ENCODE peak calls at places on chromosomes 13 and 19, in nine cellular contexts. K is GM23338, R is HFF-Myc, G is fibroblast of lung, H is heart right ventricle, M is right lobe of liver, J is tibial nerve, U is pancreas, V is BE2C. Z is an unnamed sample.

GRCh38 chr19:2627855-2628254 is 74.6 kb downstream of the GNG7 start:
- DNase-seq in K (no peak), R (no peak), G (peak; percentile 39), H (no peak), M (no peak), J (no peak), U (no peak), V (no peak), Z (no peak)

GRCh38 chr19:46132508-46133100 is 8.1 kb upstream of the IGFL3 start:
- DNase-seq in K (no peak), R (no peak), G (no peak), H (no peak), M (no peak), J (no peak), U (no peak), V (no peak), Z (no peak)

GRCh38 chr19:51219307-51219706 is 5.6 kb upstream of the CD33 start:
- DNase-seq in K (no peak), R (no peak), G (no peak), H (no peak), M (no peak), J (no peak), U (no peak), V (no peak), Z (no peak)

GRCh38 chr19:58037927-58038687 is 4.3 kb downstream of the ZSCAN1 start:
- DNase-seq in K (peak; percentile 86), R (no peak), G (no peak), H (peak; percentile 42), M (no peak), J (no peak), U (no peak), V (peak; percentile 26), Z (no peak)

GRCh38 chr13:43861863-43862262 is 17.7 kb downstream of the CCDC122 start:
- DNase-seq in K (no peak), R (no peak), G (no peak), H (no peak), M (no peak), J (no peak), U (no peak), V (no peak), Z (no peak)

GRCh38 chr13:49265822-49266221 is 18.1 kb downstream of the CDADC1 start:
- DNase-seq in K (no peak), R (no peak), G (peak; percentile 93), H (no peak), M (no peak), J (no peak), U (no peak), V (no peak), Z (no peak)

GRCh38 chr13:33376212-33376611 is 90.7 kb upstream of the STARD13 start:
- DNase-seq in K (no peak), R (no peak), G (no peak), H (no peak), M (no peak), J (no peak), U (no peak), V (no peak), Z (no peak)

GRCh38 chr19:38142176-38143035 is 81.6 kb downstream of the DPF1 start:
- DNase-seq in K (peak; percentile 92), R (no peak), G (peak; percentile 59), H (peak; percentile 64), M (no peak), J (peak; percentile 49), U (no peak), V (peak; percentile 85), Z (no peak)

GRCh38 chr19:14731200-14731599 is 41.4 kb downstream of the ZNF333 start:
- DNase-seq in K (peak; percentile 20), R (no peak), G (no peak), H (no peak), M (no peak), J (no peak), U (no peak), V (no peak), Z (no peak)

GRCh38 chr19:41376241-41376997 is at the start of gene TMEM91:
- DNase-seq in K (peak; percentile 82), R (no peak), G (peak; percentile 44), H (peak; percentile 48), M (peak; percentile 48), J (peak; percentile 68), U (peak; percentile 79), V (peak; percentile 51), Z (no peak)

GRCh38 chr13:95809429-95809828 is 132.5 kb downstream of the DNAJC3 start:
- DNase-seq in K (no peak), R (no peak), G (no peak), H (peak; percentile 29), M (no peak), J (no peak), U (no peak), V (no peak), Z (no peak)

GRCh38 chr13:23876265-23876664 is 12.9 kb downstream of the MIPEP start:
- DNase-seq in K (peak; percentile 46), R (no peak), G (peak; percentile 46), H (no peak), M (no peak), J (no peak), U (no peak), V (no peak), Z (no peak)

GRCh38 chr13:107753748-107754147 is 461.6 kb downstream of the LIG4 start:
- DNase-seq in K (no peak), R (no peak), G (no peak), H (no peak), M (no peak), J (no peak), U (no peak), V (no peak), Z (no peak)

GRCh38 chr19:1673645-1674292 is 21.4 kb upstream of the TCF3 start:
- DNase-seq in K (no peak), R (no peak), G (no peak), H (no peak), M (peak; percentile 21), J (no peak), U (peak; percentile 78), V (no peak), Z (no peak)

GRCh38 chr13:104773775-104774174 is 1707.6 kb upstream of the SLC10A2 start:
- DNase-seq in K (peak; percentile 86), R (no peak), G (peak; percentile 80), H (no peak), M (no peak), J (no peak), U (no peak), V (no peak), Z (no peak)

GRCh38 chr13:52599853-52600603 is 42.2 kb upstream of the HNRNPA1L2 start:
- DNase-seq in K (peak; percentile 75), R (no peak), G (peak; percentile 26), H (peak; percentile 25), M (peak; percentile 25), J (no peak), U (peak; percentile 70), V (peak; percentile 73), Z (no peak)

GRCh38 chr13:80463673-80464352 is 122.9 kb upstream of the SPRY2 start:
- DNase-seq in K (no peak), R (no peak), G (peak; percentile 65), H (no peak), M (no peak), J (peak; percentile 26), U (no peak), V (no peak), Z (no peak)

GRCh38 chr13:88051746-88052482 is 380.7 kb downstream of the SLITRK5 start:
- DNase-seq in K (peak; percentile 2), R (no peak), G (no peak), H (peak; percentile 2), M (no peak), J (no peak), U (no peak), V (peak; percentile 12), Z (no peak)

GRCh38 chr19:2517881-2518601 is 42.1 kb downstream of the GADD45B start:
- DNase-seq in K (no peak), R (no peak), G (no peak), H (no peak), M (no peak), J (no peak), U (no peak), V (no peak), Z (no peak)

GRCh38 chr13:103236213-103236612 is 170.0 kb upstream of the SLC10A2 start:
- DNase-seq in K (peak; percentile 3), R (no peak), G (peak; percentile 47), H (no peak), M (no peak), J (no peak), U (no peak), V (peak; percentile 51), Z (no peak)

GRCh38 chr13:34776390-34776981 is 165.6 kb upstream of the NBEA start:
- DNase-seq in K (no peak), R (no peak), G (no peak), H (no peak), M (no peak), J (no peak), U (no peak), V (no peak), Z (no peak)

GRCh38 chr13:34776984-34777913 is 164.8 kb upstream of the NBEA start:
- DNase-seq in K (peak; percentile 37), R (no peak), G (no peak), H (no peak), M (no peak), J (no peak), U (no peak), V (no peak), Z (no peak)

GRCh38 chr13:34777914-34778303 is 164.2 kb upstream of the NBEA start:
- DNase-seq in K (no peak), R (no peak), G (no peak), H (no peak), M (no peak), J (no peak), U (no peak), V (no peak), Z (no peak)

GRCh38 chr13:34779171-34779570 is 162.9 kb upstream of the NBEA start:
- DNase-seq in K (peak; percentile 15), R (no peak), G (no peak), H (no peak), M (no peak), J (no peak), U (no peak), V (no peak), Z (no peak)
- TF ChIP-seq CTCF in K (peak; percentile 47), R (no peak), G (no peak), H (no peak), M (no peak), J (no peak), U (no peak), V (peak; percentile 36), Z (no peak)

GRCh38 chr19:32407004-32407992 is 1.7 kb downstream of the DPY19L3 start:
- DNase-seq in K (no peak), R (no peak), G (peak; percentile 61), H (no peak), M (no peak), J (no peak), U (no peak), V (no peak), Z (no peak)
- H3K4me3 ChIP-seq in K (peak overlapping the region; percentile 91), R (peak overlapping the region; percentile 82), G (peak overlapping the region; percentile 66), H (peak overlapping the region; percentile 74), M (no peak overlapping the region), J (no peak overlapping the region), U (no peak overlapping the region), V (peak overlapping the region; percentile 86), Z (no peak overlapping the region)

GRCh38 chr13:65656740-65657329 is 1573.3 kb downstream of the PCDH9 start:
- DNase-seq in K (peak; percentile 11), R (no peak), G (peak; percentile 59), H (no peak), M (no peak), J (no peak), U (no peak), V (no peak), Z (no peak)
- TF ChIP-seq CTCF in K (peak; percentile 66), R (no peak), G (peak; percentile 58), H (peak; percentile 42), M (peak; percentile 45), J (peak; percentile 21), U (peak; percentile 9), V (peak; percentile 49), Z (peak; percentile 54)

GRCh38 chr13:41458939-41459753 is 1.8 kb downstream of the RGCC start:
- DNase-seq in K (peak; percentile 70), R (no peak), G (peak; percentile 77), H (peak; percentile 32), M (peak; percentile 42), J (no peak), U (no peak), V (no peak), Z (peak; percentile 25)
- H3K4me3 ChIP-seq in K (peak overlapping the region; percentile 71), R (peak overlapping the region; percentile 58), G (peak overlapping the region; percentile 57), H (peak overlapping the region; percentile 79), M (peak overlapping the region; percentile 55), J (peak overlapping the region; percentile 68), U (no peak overlapping the region), V (no peak overlapping the region), Z (no peak overlapping the region)